ENCODE peak calls at places on chromosomes 13 and 19, in nine cellular contexts. M is cardiac muscle cell; P is WTC11; K is astrocyte; W is uterus; A is CD4-positive, alpha-beta T cell; E is IMR-90; Q is progenitor cell of endocrine pancreas; R is OCI-LY7. J is an unnamed sample.

GRCh38 chr19:33621811-33622504 is at the start of gene CHST8:
- DNase-seq in M (peak; percentile 80), P (peak; percentile 78), R (no peak), A (no peak), W (peak; percentile 17), Q (peak; percentile 59), E (no peak), K (peak; percentile 18), J (peak; percentile 54)

GRCh38 chr13:76778906-76779305 is 107.3 kb downstream of the KCTD12 start:
- DNase-seq in Q (no peak), K (peak; percentile 4), E (no peak), A (no peak), M (no peak), W (no peak), P (no peak), R (no peak), J (no peak)

GRCh38 chr19:33125929-33126388 is 6.0 kb upstream of the WDR88 start:
- DNase-seq in W (peak; percentile 40), Q (no peak), R (peak; percentile 59), K (peak; percentile 40), E (peak; percentile 69), A (peak; percentile 39), M (peak; percentile 69), P (peak; percentile 45), J (peak; percentile 84)

GRCh38 chr19:29952646-29953045 is 10.6 kb downstream of the URI1 start:
- DNase-seq in K (no peak), Q (no peak), P (no peak), W (no peak), M (no peak), E (no peak), A (no peak), R (no peak), J (no peak)

GRCh38 chr13:113962975-113963374 is 10.9 kb downstream of the C13orf46 start:
- DNase-seq in K (no peak), W (no peak), E (no peak), R (no peak), M (no peak), Q (no peak), A (no peak), P (no peak), J (no peak)

GRCh38 chr13:86689901-86690300 is 890.7 kb upstream of the SLITRK6 start:
- DNase-seq in M (no peak), P (no peak), A (no peak), E (no peak), W (no peak), Q (no peak), K (no peak), R (no peak), J (no peak)

GRCh38 chr19:49400034-49400433 is 12.0 kb downstream of the KASH5 start:
- DNase-seq in K (no peak), R (no peak), P (no peak), W (no peak), E (peak; percentile 11), M (no peak), Q (no peak), A (no peak), J (no peak)

GRCh38 chr19:13887039-13887438 is 10.1 kb downstream of the NANOS3 start:
- DNase-seq in A (no peak), P (no peak), W (no peak), R (no peak), K (no peak), Q (no peak), E (no peak), M (no peak), J (no peak)

GRCh38 chr13:27172495-27172842 is 858 bp upstream of the USP12 start:
- DNase-seq in Q (no peak), R (peak; percentile 52), M (no peak), K (no peak), P (no peak), E (peak; percentile 63), W (no peak), A (no peak), J (peak; percentile 24)

GRCh38 chr13:43516401-43516826 is 270.4 kb downstream of the ENOX1 start:
- DNase-seq in E (peak; percentile 58), Q (no peak), K (peak; percentile 60), P (no peak), W (peak; percentile 42), A (no peak), R (no peak), M (peak; percentile 12), J (no peak)

GRCh38 chr13:113670541-113670940 is 3.5 kb downstream of the GRK1 start:
- DNase-seq in W (peak; percentile 6), M (no peak), A (no peak), E (no peak), P (peak; percentile 4), K (no peak), Q (no peak), R (no peak), J (no peak)

GRCh38 chr13:30715837-30716236 is 19.5 kb upstream of the ALOX5AP start:
- DNase-seq in P (no peak), R (no peak), Q (no peak), M (no peak), K (no peak), W (no peak), A (no peak), E (no peak), J (no peak)

GRCh38 chr13:40490086-40490723 is 176.2 kb downstream of the FOXO1 start:
- DNase-seq in K (no peak), M (no peak), R (no peak), W (no peak), P (no peak), A (peak; percentile 64), Q (no peak), E (no peak), J (no peak)

DNA sequence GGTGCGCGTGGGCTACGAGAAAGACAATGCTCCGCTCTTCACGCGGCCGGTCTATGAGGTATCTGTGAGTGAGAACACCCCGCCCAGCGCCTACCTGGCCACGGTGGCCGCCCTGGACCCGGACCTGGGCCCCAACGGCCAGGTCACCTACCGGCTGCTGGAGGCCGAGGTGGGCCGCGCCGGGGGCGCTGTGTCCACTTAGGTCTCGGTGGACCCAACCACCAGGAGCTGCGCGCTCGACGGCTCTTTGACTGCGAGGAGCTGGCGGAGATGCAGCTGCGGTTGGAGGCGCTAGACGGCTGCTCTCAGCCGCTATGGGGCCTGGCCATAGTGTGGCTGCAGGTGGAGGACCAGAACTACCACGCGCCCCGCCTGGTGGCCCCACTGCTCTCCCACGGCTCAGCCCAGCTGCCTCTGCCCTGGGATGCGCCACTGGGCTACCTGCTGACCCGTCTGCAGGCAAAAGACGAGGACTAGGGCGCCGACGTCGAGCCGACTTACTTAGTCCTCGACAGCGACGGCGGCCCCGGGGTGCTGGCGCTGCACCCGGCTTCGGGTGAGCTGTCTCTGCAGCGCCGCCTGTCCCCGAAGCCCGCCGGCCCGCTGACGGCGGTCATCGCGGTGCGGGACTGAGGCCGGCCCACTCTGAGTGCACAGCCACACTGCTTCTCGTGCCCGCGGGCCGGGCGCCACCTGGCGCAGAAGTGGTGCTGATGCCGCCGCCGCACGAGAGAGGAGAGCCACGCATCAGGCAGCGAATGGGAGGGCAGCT is 173.0 kb downstream of the OLFM4 start:
- DNase-seq in M (peak; percentile 53), R (no peak), K (no peak), P (peak; percentile 65), Q (peak; percentile 23), E (no peak), A (no peak), W (no peak), J (no peak)
- TF ChIP-seq CTCF in M (peak; percentile 38), R (no peak), K (peak; percentile 3), P (peak; percentile 25), Q (peak; percentile 48), E (no peak), A (no peak), W (no peak), J (no peak)

DNA sequence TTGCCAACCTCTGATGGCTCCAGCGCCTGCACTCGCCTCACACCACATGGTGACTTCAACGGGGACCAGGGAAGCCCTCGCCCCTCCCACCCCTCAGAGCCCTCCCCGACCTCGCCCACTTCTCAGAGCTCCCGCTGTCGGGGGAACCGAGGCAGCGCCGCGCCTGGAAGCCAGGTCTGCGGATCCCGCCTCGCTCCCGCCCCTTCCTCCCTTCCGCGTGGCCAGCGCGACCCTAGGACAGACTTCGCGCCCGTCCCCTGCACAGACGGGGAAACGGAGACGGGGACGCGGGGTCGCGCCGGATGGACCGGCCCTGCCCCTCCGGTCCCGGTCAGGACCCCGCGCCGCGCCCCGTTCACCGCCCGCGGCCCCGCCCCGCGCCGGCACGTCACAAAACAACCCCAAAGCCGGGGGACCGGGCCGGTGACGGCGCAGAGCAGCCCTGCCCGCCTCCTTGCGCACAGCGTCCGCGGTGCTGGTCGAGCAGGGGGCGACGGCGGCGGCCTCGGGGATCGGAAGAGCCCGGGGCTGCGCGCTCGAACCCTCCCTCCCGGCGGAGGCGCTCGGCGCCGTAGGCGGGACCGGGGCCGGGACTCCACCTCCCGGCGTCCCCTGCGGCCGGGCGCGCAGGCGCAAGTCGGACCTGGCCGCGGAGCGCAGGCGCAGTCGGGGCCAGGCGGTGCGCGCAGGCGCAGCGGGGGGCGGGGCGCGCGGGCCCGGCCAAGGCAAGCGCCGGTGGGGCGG is 379 bp upstream of the CDC34 start:
- DNase-seq in Q (peak; percentile 92), K (peak; percentile 47), R (peak; percentile 92), P (peak; percentile 82), A (peak; percentile 76), M (peak; percentile 91), E (peak; percentile 76), W (peak; percentile 89), J (peak; percentile 100)
- TF ChIP-seq CTCF in Q (no peak), K (no peak), R (peak; percentile 35), P (no peak), A (no peak), M (no peak), E (peak; percentile 8), W (no peak), J (no peak)

GRCh38 chr19:4201798-4202197 is 19.3 kb downstream of the ANKRD24 start:
- DNase-seq in W (no peak), R (no peak), M (no peak), E (no peak), Q (no peak), K (no peak), P (no peak), A (no peak), J (no peak)

GRCh38 chr19:4198467-4199126 is 16.1 kb downstream of the ANKRD24 start:
- DNase-seq in A (no peak), P (no peak), Q (no peak), M (no peak), W (no peak), E (no peak), K (no peak), R (no peak), J (no peak)

GRCh38 chr19:4200940-4201542 is 18.6 kb downstream of the ANKRD24 start:
- DNase-seq in R (no peak), Q (no peak), K (no peak), P (no peak), E (no peak), W (no peak), M (no peak), A (no peak), J (no peak)

GRCh38 chr19:4197625-4198466 is 15.4 kb downstream of the ANKRD24 start:
- DNase-seq in W (no peak), A (no peak), Q (no peak), R (no peak), E (no peak), M (peak; percentile 56), K (no peak), P (peak; percentile 77), J (peak; percentile 58)

GRCh38 chr19:4199699-4200293 is 17.3 kb downstream of the ANKRD24 start:
- DNase-seq in R (no peak), M (no peak), K (no peak), W (no peak), A (no peak), Q (no peak), E (no peak), P (peak; percentile 75), J (no peak)
- TF ChIP-seq CTCF in R (no peak), M (no peak), K (no peak), W (no peak), A (no peak), Q (peak; percentile 51), E (no peak), P (no peak), J (no peak)

GRCh38 chr19:31749231-31749630 is 400.0 kb upstream of the TSHZ3 start:
- DNase-seq in P (no peak), K (no peak), W (no peak), A (no peak), E (no peak), R (no peak), Q (no peak), M (no peak), J (no peak)
- TF ChIP-seq CTCF in P (no peak), K (no peak), W (no peak), A (no peak), E (no peak), R (no peak), Q (no peak), M (no peak), J (no peak)

J was measured in GM20000.